ENCODE peak calls at places on chromosomes 11 and 22, in seven cellular contexts. F is aorta, G is H7, O is esophagus squamous epithelium, Y is posterior cingulate gyrus, N is AG09319, X is cardiac fibroblast. Z is an unnamed sample.

GRCh38 chr11:124867700-124868099 is 2.5 kb downstream of the ROBO3 start:
- DNase-seq in F (no peak), G (peak; percentile 83), O (no peak), Y (no peak), N (no peak), X (peak; percentile 49), Z (no peak)

GRCh38 chr11:108511851-108512474 is 13.8 kb upstream of the POGLUT3 start:
- DNase-seq in F (no peak), G (no peak), O (no peak), Y (no peak), N (no peak), X (peak; percentile 2), Z (no peak)

GRCh38 chr22:27499121-27499520 is 302.4 kb downstream of the MN1 start:
- DNase-seq in F (no peak), G (no peak), O (no peak), Y (no peak), N (no peak), X (no peak), Z (no peak)

GRCh38 chr22:50656122-50657070 is 16.2 kb upstream of the SHANK3 start:
- DNase-seq in F (no peak), G (peak; percentile 50), O (no peak), Y (no peak), N (no peak), X (peak; percentile 71), Z (no peak)

GRCh38 chr11:21707116-21707769 is 485.6 kb upstream of the ANO5 start:
- DNase-seq in F (no peak), G (no peak), O (no peak), Y (no peak), N (no peak), X (no peak), Z (no peak)

GRCh38 chr11:74319139-74319538 is 7.7 kb upstream of the P4HA3 start:
- DNase-seq in F (no peak), G (no peak), O (no peak), Y (no peak), N (no peak), X (peak; percentile 87), Z (no peak)

GRCh38 chr22:49925525-49926128 is 7.2 kb downstream of the CRELD2 start:
- DNase-seq in F (peak; percentile 45), G (no peak), O (no peak), Y (no peak), N (no peak), X (no peak), Z (no peak)

GRCh38 chr11:75330279-75330678 is 21.2 kb downstream of the ARRB1 start:
- DNase-seq in F (no peak), G (no peak), O (no peak), Y (no peak), N (no peak), X (no peak), Z (no peak)

GRCh38 chr11:66815646-66816045 is 27.6 kb upstream of the RCE1 start:
- DNase-seq in F (no peak), G (no peak), O (no peak), Y (no peak), N (no peak), X (no peak), Z (no peak)

GRCh38 chr11:63813563-63814382 is 517 bp downstream of the SPINDOC start:
- DNase-seq in F (peak; percentile 72), G (peak; percentile 86), O (no peak), Y (peak; percentile 34), N (no peak), X (peak; percentile 61), Z (peak; percentile 69)

GRCh38 chr11:33000181-33000580 is 15.5 kb upstream of the DEPDC7 start:
- DNase-seq in F (no peak), G (no peak), O (no peak), Y (no peak), N (peak; percentile 39), X (peak; percentile 90), Z (no peak)

GRCh38 chr22:41909290-41910049 is 5.4 kb downstream of the SHISA8 start:
- DNase-seq in F (no peak), G (peak; percentile 88), O (no peak), Y (no peak), N (no peak), X (no peak), Z (no peak)

GRCh38 chr11:119991669-119992068 is 146.2 kb downstream of the TRIM29 start:
- DNase-seq in F (no peak), G (no peak), O (no peak), Y (no peak), N (no peak), X (no peak), Z (no peak)

GRCh38 chr22:35684270-35684700 is 33.4 kb upstream of the APOL5 start:
- DNase-seq in F (no peak), G (peak; percentile 24), O (no peak), Y (no peak), N (peak; percentile 29), X (peak; percentile 77), Z (no peak)

GRCh38 chr22:31055322-31056159 is 25.6 kb upstream of the SMTN start:
- DNase-seq in F (peak; percentile 94), G (peak; percentile 55), O (no peak), Y (peak; percentile 11), N (peak; percentile 85), X (peak; percentile 98), Z (peak; percentile 52)

GRCh38 chr22:50010676-50011446 is 1.7 kb downstream of the IL17REL start:
- DNase-seq in F (no peak), G (peak; percentile 81), O (no peak), Y (no peak), N (no peak), X (no peak), Z (peak; percentile 22)

GRCh38 chr11:121649798-121650197 is 197.0 kb upstream of the SORL1-AS1 start:
- DNase-seq in F (no peak), G (no peak), O (no peak), Y (no peak), N (no peak), X (no peak), Z (no peak)

GRCh38 chr11:41274831-41275230 is 184.6 kb downstream of the LRRC4C start:
- DNase-seq in F (no peak), G (no peak), O (no peak), Y (no peak), N (no peak), X (no peak), Z (no peak)

GRCh38 chr22:27113211-27114030 is 456.0 kb downstream of the MIAT start:
- DNase-seq in F (peak; percentile 88), G (no peak), O (no peak), Y (peak; percentile 34), N (peak; percentile 69), X (peak; percentile 93), Z (peak; percentile 55)

GRCh38 chr11:72807021-72807693 is 7.1 kb upstream of the ATG16L2 start:
- DNase-seq in F (no peak), G (no peak), O (no peak), Y (no peak), N (no peak), X (peak; percentile 40), Z (no peak)